ENCODE peak calls at places on chromosomes 4 and X, in five cellular contexts. V is endothelial cell, Q is T-cell, M is HCEC 1CT, O is dermis blood vessel endothelial cell. T is an unnamed sample.

GRCh38 chrX:11254417-11255109 is 38.6 kb upstream of the AMELX start:
- DNase-seq in V (no peak), O (no peak), M (no peak), Q (no peak), T (no peak)

GRCh38 chr4:93467484-93468155 is 360.9 kb upstream of the ATOH1 start:
- DNase-seq in V (no peak), Q (no peak), O (no peak), M (no peak), T (no peak)

GRCh38 chr4:107853444-107854325 is 29.0 kb downstream of the SGMS2 start:
- DNase-seq in Q (no peak), O (peak; percentile 54), M (peak; percentile 41), V (no peak), T (no peak)

GRCh38 chr4:138828926-138829325 is 186.7 kb upstream of the NOCT start:
- DNase-seq in O (no peak), V (no peak), M (no peak), Q (no peak), T (no peak)

GRCh38 chr4:34183916-34184315 is 2060.4 kb downstream of the ARAP2 start:
- DNase-seq in Q (no peak), V (no peak), O (no peak), M (no peak), T (no peak)

GRCh38 chr4:178856139-178856800 is 1414.0 kb upstream of the AGA start:
- DNase-seq in V (no peak), O (no peak), M (no peak), Q (no peak), T (no peak)

GRCh38 chrX:68710870-68711576 is 63.6 kb downstream of the STARD8 start:
- DNase-seq in M (peak; percentile 9), O (peak; percentile 65), V (no peak), Q (no peak), T (no peak)

GRCh38 chr4:86935833-86936721 is 1.3 kb downstream of the AFF1 start:
- DNase-seq in V (peak; percentile 38), Q (peak; percentile 62), M (peak; percentile 63), O (peak; percentile 75), T (no peak)

GRCh38 chr4:52966781-52967180 is 104.7 kb downstream of the RASL11B start:
- DNase-seq in M (no peak), V (no peak), Q (no peak), O (no peak), T (no peak)

GRCh38 chrX:101260435-101260834 is 30.7 kb downstream of the TAF7L start:
- DNase-seq in Q (no peak), M (peak; percentile 12), V (peak; percentile 22), O (peak; percentile 43), T (no peak)

GRCh38 chrX:115147220-115147619 is 42.0 kb upstream of the RBMXL3 start:
- DNase-seq in O (peak; percentile 40), V (no peak), Q (no peak), M (peak; percentile 31), T (no peak)

GRCh38 chr4:85756938-85757337 is 282.0 kb downstream of the ARHGAP24 start:
- DNase-seq in M (peak; percentile 56), O (peak; percentile 82), V (peak; percentile 30), Q (no peak), T (no peak)

GRCh38 chrX:105190252-105190853 is 30.1 kb downstream of the TEX13A start:
- DNase-seq in V (peak; percentile 6), Q (no peak), M (peak; percentile 3), O (peak; percentile 47), T (no peak)

GRCh38 chrX:94831364-94831763 is 1157.4 kb downstream of the FAM133A start:
- DNase-seq in M (no peak), V (no peak), Q (no peak), O (no peak), T (no peak)

GRCh38 chr4:114386637-114387233 is 211.9 kb upstream of the UGT8 start:
- DNase-seq in M (peak; percentile 27), V (peak; percentile 35), Q (no peak), O (peak; percentile 67), T (no peak)

GRCh38 chr4:76689079-76689817 is 208.7 kb downstream of the SOWAHB start:
- DNase-seq in M (no peak), Q (peak; percentile 7), O (peak; percentile 54), V (peak; percentile 58), T (no peak)

GRCh38 chr4:154314248-154314647 is 177.4 kb downstream of the DCHS2 start:
- DNase-seq in Q (no peak), V (no peak), O (no peak), M (no peak), T (no peak)

GRCh38 chr4:42074294-42074693 is 78.2 kb downstream of the BEND4 start:
- DNase-seq in M (no peak), V (no peak), O (no peak), Q (no peak), T (no peak)

GRCh38 chrX:12013220-12013619 is 125.1 kb upstream of the FRMPD4 start:
- DNase-seq in O (peak; percentile 20), Q (no peak), V (no peak), M (peak; percentile 56), T (peak; percentile 2)